ENCODE peak calls at places on chromosome 11, in six cellular contexts. One of them, this sample, is unnamed.

GRCh38 chr11:119065369-119065768 is 2.2 kb upstream of the VPS11 start:
- DNase-seq in kidney: no peak
- DNase-seq in kidney epithelial cell: no peak
- DNase-seq in pancreas: no peak
- DNase-seq in AG04450: no peak
- DNase-seq in CD8-positive, alpha-beta T cell: no peak
- DNase-seq in this sample: no peak

GRCh38 chr11:111098091-111098490 is 147.4 kb upstream of the POU2AF2 start:
- DNase-seq in kidney: no peak
- DNase-seq in kidney epithelial cell: no peak
- DNase-seq in pancreas: no peak
- DNase-seq in AG04450: no peak
- DNase-seq in CD8-positive, alpha-beta T cell: no peak
- DNase-seq in this sample: no peak

GRCh38 chr11:70655816-70656215 is 257.5 kb downstream of the CTTN start:
- DNase-seq in kidney: no peak
- DNase-seq in kidney epithelial cell: no peak
- DNase-seq in pancreas: no peak
- DNase-seq in AG04450: no peak
- DNase-seq in CD8-positive, alpha-beta T cell: no peak
- DNase-seq in this sample: no peak

GRCh38 chr11:110289472-110289871 is 6.9 kb downstream of the RDX start:
- DNase-seq in kidney: no peak
- DNase-seq in kidney epithelial cell: no peak
- DNase-seq in pancreas: no peak
- DNase-seq in AG04450: no peak
- DNase-seq in CD8-positive, alpha-beta T cell: no peak
- DNase-seq in this sample: no peak

GRCh38 chr11:75639752-75640151 is 29.1 kb downstream of the MAP6 start:
- DNase-seq in kidney: peak; percentile 90
- DNase-seq in kidney epithelial cell: peak; percentile 31
- DNase-seq in pancreas: peak; percentile 60
- DNase-seq in AG04450: no peak
- DNase-seq in CD8-positive, alpha-beta T cell: no peak
- DNase-seq in this sample: peak; percentile 40

GRCh38 chr11:106585061-106585460 is 433.2 kb downstream of the GUCY1A2 start:
- DNase-seq in kidney: no peak
- DNase-seq in kidney epithelial cell: no peak
- DNase-seq in pancreas: no peak
- DNase-seq in AG04450: no peak
- DNase-seq in CD8-positive, alpha-beta T cell: no peak
- DNase-seq in this sample: no peak

GRCh38 chr11:94241896-94242295 is 62.5 kb upstream of the IZUMO1R start:
- DNase-seq in kidney: no peak
- DNase-seq in kidney epithelial cell: no peak
- DNase-seq in pancreas: no peak
- DNase-seq in AG04450: no peak
- DNase-seq in CD8-positive, alpha-beta T cell: no peak
- DNase-seq in this sample: no peak

GRCh38 chr11:70804174-70804855 is 406.0 kb downstream of the CTTN start:
- DNase-seq in kidney: no peak
- DNase-seq in kidney epithelial cell: no peak
- DNase-seq in pancreas: no peak
- DNase-seq in AG04450: no peak
- DNase-seq in CD8-positive, alpha-beta T cell: no peak
- DNase-seq in this sample: no peak

GRCh38 chr11:105577645-105578044 is 32.2 kb upstream of the GRIA4 start:
- DNase-seq in kidney: no peak
- DNase-seq in kidney epithelial cell: no peak
- DNase-seq in pancreas: no peak
- DNase-seq in AG04450: peak; percentile 3
- DNase-seq in CD8-positive, alpha-beta T cell: no peak
- DNase-seq in this sample: no peak

GRCh38 chr11:3202759-3203158 is 15.9 kb downstream of the MRGPRG start:
- DNase-seq in kidney: peak; percentile 64
- DNase-seq in kidney epithelial cell: no peak
- DNase-seq in pancreas: peak; percentile 9
- DNase-seq in AG04450: no peak
- DNase-seq in CD8-positive, alpha-beta T cell: no peak
- DNase-seq in this sample: peak; percentile 4

GRCh38 chr11:121625784-121626506 is 173.2 kb upstream of the SORL1-AS1 start:
- DNase-seq in kidney: no peak
- DNase-seq in kidney epithelial cell: no peak
- DNase-seq in pancreas: no peak
- DNase-seq in AG04450: no peak
- DNase-seq in CD8-positive, alpha-beta T cell: no peak
- DNase-seq in this sample: no peak

GRCh38 chr11:2961080-2961479 is 31.0 kb downstream of the NAP1L4 start:
- DNase-seq in kidney: no peak
- DNase-seq in kidney epithelial cell: no peak
- DNase-seq in pancreas: no peak
- DNase-seq in AG04450: no peak
- DNase-seq in CD8-positive, alpha-beta T cell: no peak
- DNase-seq in this sample: no peak

GRCh38 chr11:129414144-129414876 is 38.7 kb downstream of the BARX2 start:
- DNase-seq in kidney: no peak
- DNase-seq in kidney epithelial cell: no peak
- DNase-seq in pancreas: no peak
- DNase-seq in AG04450: no peak
- DNase-seq in CD8-positive, alpha-beta T cell: no peak
- DNase-seq in this sample: no peak

GRCh38 chr11:113104390-113105251 is 143.4 kb downstream of the NCAM1 start:
- DNase-seq in kidney: no peak
- DNase-seq in kidney epithelial cell: no peak
- DNase-seq in pancreas: no peak
- DNase-seq in AG04450: no peak
- DNase-seq in CD8-positive, alpha-beta T cell: no peak
- DNase-seq in this sample: peak; percentile 19

GRCh38 chr11:46529086-46529905 is 64.5 kb downstream of the AMBRA1 start:
- DNase-seq in kidney: no peak
- DNase-seq in kidney epithelial cell: no peak
- DNase-seq in pancreas: peak; percentile 55
- DNase-seq in AG04450: no peak
- DNase-seq in CD8-positive, alpha-beta T cell: peak; percentile 48
- DNase-seq in this sample: peak; percentile 74

GRCh38 chr11:72831521-72832300 is 17.5 kb downstream of the ATG16L2 start:
- DNase-seq in kidney: peak; percentile 91
- DNase-seq in kidney epithelial cell: no peak
- DNase-seq in pancreas: peak; percentile 83
- DNase-seq in AG04450: no peak
- DNase-seq in CD8-positive, alpha-beta T cell: no peak
- DNase-seq in this sample: peak; percentile 85

GRCh38 chr11:122882809-122883681 is 486 bp downstream of the JHY start:
- DNase-seq in kidney: peak; percentile 89
- DNase-seq in kidney epithelial cell: peak; percentile 31
- DNase-seq in pancreas: peak; percentile 65
- DNase-seq in AG04450: no peak
- DNase-seq in CD8-positive, alpha-beta T cell: peak; percentile 13
- DNase-seq in this sample: peak; percentile 76

GRCh38 chr11:94638278-94638901 is 71.2 kb downstream of the PIWIL4 start:
- DNase-seq in kidney: no peak
- DNase-seq in kidney epithelial cell: no peak
- DNase-seq in pancreas: no peak
- DNase-seq in AG04450: no peak
- DNase-seq in CD8-positive, alpha-beta T cell: no peak
- DNase-seq in this sample: no peak

GRCh38 chr11:2898366-2899079 is 12.9 kb upstream of the CDKN1C start:
- DNase-seq in kidney: peak; percentile 93
- DNase-seq in kidney epithelial cell: peak; percentile 70
- DNase-seq in pancreas: no peak
- DNase-seq in AG04450: peak; percentile 69
- DNase-seq in CD8-positive, alpha-beta T cell: no peak
- DNase-seq in this sample: no peak

GRCh38 chr11:124801014-124801413 is 808 bp upstream of the MSANTD2 start:
- DNase-seq in kidney: no peak
- DNase-seq in kidney epithelial cell: peak; percentile 14
- DNase-seq in pancreas: no peak
- DNase-seq in AG04450: no peak
- DNase-seq in CD8-positive, alpha-beta T cell: no peak
- DNase-seq in this sample: no peak

GRCh38 chr11:86519064-86519911 is 144.6 kb downstream of the CCDC81 start:
- DNase-seq in kidney: no peak
- DNase-seq in kidney epithelial cell: no peak
- DNase-seq in pancreas: no peak
- DNase-seq in AG04450: peak; percentile 76
- DNase-seq in CD8-positive, alpha-beta T cell: no peak
- DNase-seq in this sample: no peak

DNA sequence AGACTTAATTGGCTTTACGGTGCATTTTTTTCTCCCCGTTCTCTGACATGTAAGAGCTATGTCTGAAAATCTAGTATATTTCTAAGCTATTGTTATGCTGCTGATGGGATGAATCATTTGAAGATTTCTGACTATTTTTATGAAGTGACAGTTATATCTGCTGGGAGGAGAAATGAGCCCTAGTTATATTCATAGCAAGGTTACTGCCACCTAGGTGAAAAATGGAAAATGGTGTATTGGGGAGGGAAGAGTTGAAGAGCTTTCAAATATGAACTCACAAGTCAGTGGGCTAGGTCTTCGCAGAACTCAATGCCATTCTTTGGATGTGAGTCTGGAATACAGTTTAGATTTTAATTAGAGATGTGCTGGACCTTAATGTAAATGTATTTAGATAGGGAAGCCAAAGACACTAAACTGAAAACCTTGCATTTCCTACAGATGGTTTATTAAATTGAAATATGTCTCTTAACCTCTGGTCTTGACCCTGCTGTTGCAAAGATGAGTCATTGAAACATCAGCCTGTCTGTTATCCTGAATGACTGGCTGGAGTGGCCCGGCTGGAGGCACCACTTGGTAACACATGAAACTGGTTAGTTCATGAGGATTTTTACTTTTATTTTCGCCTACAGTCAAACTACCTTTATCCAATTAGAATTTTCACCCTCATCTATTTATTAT is 293.7 kb downstream of the DDX10 start:
- DNase-seq in kidney: no peak
- DNase-seq in kidney epithelial cell: no peak
- DNase-seq in pancreas: no peak
- DNase-seq in AG04450: no peak
- DNase-seq in CD8-positive, alpha-beta T cell: no peak
- DNase-seq in this sample: no peak
- TF ChIP-seq CTCF in kidney: no peak
- TF ChIP-seq CTCF in kidney epithelial cell: no peak
- TF ChIP-seq CTCF in pancreas: no peak
- TF ChIP-seq CTCF in AG04450: no peak
- TF ChIP-seq CTCF in CD8-positive, alpha-beta T cell: no peak
- TF ChIP-seq CTCF in this sample: no peak

GRCh38 chr11:100525197-100525596 is 161.9 kb upstream of the ARHGAP42 start:
- DNase-seq in kidney: no peak
- DNase-seq in kidney epithelial cell: no peak
- DNase-seq in pancreas: no peak
- DNase-seq in AG04450: no peak
- DNase-seq in CD8-positive, alpha-beta T cell: no peak
- DNase-seq in this sample: no peak

GRCh38 chr11:100528872-100529416 is 158.1 kb upstream of the ARHGAP42 start:
- DNase-seq in kidney: no peak
- DNase-seq in kidney epithelial cell: no peak
- DNase-seq in pancreas: peak; percentile 18
- DNase-seq in AG04450: no peak
- DNase-seq in CD8-positive, alpha-beta T cell: no peak
- DNase-seq in this sample: no peak

DNA sequence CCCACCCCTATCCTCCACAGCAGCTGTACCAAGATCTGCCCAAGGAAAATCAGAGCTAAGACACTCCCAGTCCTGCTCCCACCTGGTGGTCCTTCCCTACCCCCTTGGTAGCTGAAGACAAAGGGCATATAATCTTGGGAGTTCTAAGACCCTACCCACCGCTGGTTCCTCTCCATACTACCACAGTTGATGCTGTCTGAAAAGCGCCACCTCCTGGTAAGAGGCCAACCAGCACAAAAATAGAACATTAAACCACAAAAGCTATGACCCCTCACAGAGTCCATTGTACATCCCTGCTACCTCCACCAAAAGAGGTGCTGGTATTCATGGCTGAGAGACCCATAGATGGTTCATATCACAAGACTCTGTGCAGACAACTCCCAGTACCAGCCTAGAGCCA is 161.5 kb upstream of the ARHGAP42 start:
- DNase-seq in kidney: no peak
- DNase-seq in kidney epithelial cell: no peak
- DNase-seq in pancreas: no peak
- DNase-seq in AG04450: no peak
- DNase-seq in CD8-positive, alpha-beta T cell: no peak
- DNase-seq in this sample: no peak
- TF ChIP-seq CTCF in kidney: no peak
- TF ChIP-seq CTCF in kidney epithelial cell: peak; percentile 26
- TF ChIP-seq CTCF in pancreas: no peak
- TF ChIP-seq CTCF in AG04450: peak; percentile 24
- TF ChIP-seq CTCF in CD8-positive, alpha-beta T cell: no peak
- TF ChIP-seq CTCF in this sample: no peak

GRCh38 chr11:69614085-69614484 is 26.9 kb upstream of the CCND1 start:
- DNase-seq in kidney: no peak
- DNase-seq in kidney epithelial cell: no peak
- DNase-seq in pancreas: no peak
- DNase-seq in AG04450: no peak
- DNase-seq in CD8-positive, alpha-beta T cell: no peak
- DNase-seq in this sample: no peak

GRCh38 chr11:69605737-69606526 is 35.0 kb upstream of the CCND1 start:
- DNase-seq in kidney: no peak
- DNase-seq in kidney epithelial cell: no peak
- DNase-seq in pancreas: no peak
- DNase-seq in AG04450: no peak
- DNase-seq in CD8-positive, alpha-beta T cell: no peak
- DNase-seq in this sample: no peak

GRCh38 chr11:69613594-69613993 is 27.4 kb upstream of the CCND1 start:
- DNase-seq in kidney: no peak
- DNase-seq in kidney epithelial cell: no peak
- DNase-seq in pancreas: no peak
- DNase-seq in AG04450: no peak
- DNase-seq in CD8-positive, alpha-beta T cell: no peak
- DNase-seq in this sample: no peak

GRCh38 chr11:69611548-69612526 is 29.1 kb upstream of the CCND1 start:
- DNase-seq in kidney: no peak
- DNase-seq in kidney epithelial cell: no peak
- DNase-seq in pancreas: no peak
- DNase-seq in AG04450: no peak
- DNase-seq in CD8-positive, alpha-beta T cell: no peak
- DNase-seq in this sample: no peak

GRCh38 chr11:69609351-69609750 is 31.6 kb upstream of the CCND1 start:
- DNase-seq in kidney: no peak
- DNase-seq in kidney epithelial cell: no peak
- DNase-seq in pancreas: no peak
- DNase-seq in AG04450: no peak
- DNase-seq in CD8-positive, alpha-beta T cell: no peak
- DNase-seq in this sample: no peak
- TF ChIP-seq CTCF in kidney: no peak
- TF ChIP-seq CTCF in kidney epithelial cell: no peak
- TF ChIP-seq CTCF in pancreas: no peak
- TF ChIP-seq CTCF in AG04450: no peak
- TF ChIP-seq CTCF in CD8-positive, alpha-beta T cell: no peak
- TF ChIP-seq CTCF in this sample: no peak

GRCh38 chr11:65251476-65251875 is 10.3 kb upstream of the POLA2 start:
- DNase-seq in kidney: no peak
- DNase-seq in kidney epithelial cell: no peak
- DNase-seq in pancreas: no peak
- DNase-seq in AG04450: no peak
- DNase-seq in CD8-positive, alpha-beta T cell: no peak
- DNase-seq in this sample: no peak
- TF ChIP-seq CTCF in kidney: no peak
- TF ChIP-seq CTCF in kidney epithelial cell: no peak
- TF ChIP-seq CTCF in pancreas: no peak
- TF ChIP-seq CTCF in AG04450: no peak
- TF ChIP-seq CTCF in CD8-positive, alpha-beta T cell: no peak
- TF ChIP-seq CTCF in this sample: no peak

This sample was measured in nephron progenitor cell.